ENCODE peak calls at places on chromosomes 7 and 10, in six cellular contexts. T is epithelial cell of esophagus, A is sigmoid colon, P is SK-N-SH, D is nephron progenitor cell, J is Calu3. Q is an unnamed sample.

GRCh38 chr10:105063796-105064195 is 422.7 kb downstream of the SORCS3 start:
- DNase-seq in J (peak), A (no peak), D (peak), P (peak), T (peak), Q (peak)

GRCh38 chr10:119644215-119644826 is 6.9 kb upstream of the BAG3 start:
- DNase-seq in P (no peak), A (no peak), T (no peak), J (no peak), D (peak), Q (peak)

GRCh38 chr7:137923380-137923779 is 76.6 kb upstream of the DGKI start:
- DNase-seq in T (peak), A (no peak), D (no peak), P (no peak), J (no peak), Q (no peak)

GRCh38 chr7:31562002-31562401 is 48.1 kb downstream of the ITPRID1 start:
- DNase-seq in T (no peak), D (no peak), J (no peak), A (no peak), P (no peak), Q (no peak)

GRCh38 chr7:15648461-15648961 is 38.0 kb downstream of the MEOX2 start:
- DNase-seq in A (no peak), P (no peak), D (no peak), T (peak), J (peak), Q (no peak)

GRCh38 chr7:103487419-103487818 is 41.4 kb upstream of the SLC26A5 start:
- DNase-seq in T (no peak), J (no peak), P (no peak), D (no peak), A (no peak), Q (no peak)

GRCh38 chr10:101287922-101288638 is 58.8 kb upstream of the LBX1 start:
- DNase-seq in P (peak), J (no peak), D (peak), A (no peak), T (no peak), Q (peak)

GRCh38 chr10:128952856-128953255 is 514.2 kb upstream of the MGMT start:
- DNase-seq in A (no peak), T (no peak), D (no peak), P (no peak), J (no peak), Q (no peak)

GRCh38 chr10:73585223-73585784 is 5.8 kb downstream of the USP54 start:
- DNase-seq in J (no peak), P (no peak), A (no peak), T (peak), D (no peak), Q (no peak)

GRCh38 chr10:7484456-7485266 is 73.8 kb upstream of the SFMBT2 start:
- DNase-seq in A (no peak), J (no peak), D (peak), P (peak), T (no peak), Q (no peak)

GRCh38 chr7:155985518-155986427 is 173.5 kb upstream of the SHH start:
- DNase-seq in T (no peak), P (no peak), A (peak), J (no peak), D (no peak), Q (no peak)

GRCh38 chr7:148650232-148650858 is 48.4 kb upstream of the CUL1 start:
- DNase-seq in D (no peak), J (no peak), P (no peak), T (peak), A (no peak), Q (no peak)

GRCh38 chr7:84548366-84549085 is 353.9 kb upstream of the SEMA3A start:
- DNase-seq in P (no peak), D (no peak), A (no peak), J (no peak), T (no peak), Q (no peak)

GRCh38 chr7:43528581-43529354 is 54.1 kb upstream of the STK17A start:
- DNase-seq in A (no peak), D (no peak), J (no peak), T (no peak), P (no peak), Q (no peak)

GRCh38 chr10:111093741-111094380 is 17.0 kb downstream of the ADRA2A start:
- DNase-seq in A (no peak), P (no peak), T (peak), J (no peak), D (no peak), Q (no peak)

GRCh38 chr7:66669088-66669487 is 40.4 kb downstream of the KCTD7 start:
- DNase-seq in P (no peak), D (no peak), J (no peak), A (no peak), T (no peak), Q (no peak)

GRCh38 chr10:31129880-31130405 is 98.3 kb upstream of the ZNF438 start:
- DNase-seq in J (no peak), P (no peak), A (peak), T (no peak), D (no peak), Q (no peak)

GRCh38 chr10:122688293-122688989 is 11.2 kb downstream of the C10orf120 start:
- DNase-seq in T (peak), P (no peak), J (no peak), A (no peak), D (no peak), Q (no peak)

GRCh38 chr10:48762104-48763042 is 77.7 kb downstream of the WDFY4 start:
- DNase-seq in T (no peak), P (no peak), J (no peak), A (no peak), D (no peak), Q (no peak)

GRCh38 chr7:106371629-106372028 is 86.8 kb upstream of the NAMPT start:
- DNase-seq in A (no peak), J (no peak), P (no peak), D (no peak), T (no peak), Q (no peak)

GRCh38 chr7:82317257-82317721 is 126.3 kb downstream of the CACNA2D1 start:
- DNase-seq in J (no peak), T (no peak), D (no peak), P (no peak), A (no peak), Q (no peak)

GRCh38 chr7:85719981-85720963 is 533.4 kb upstream of the SEMA3D start:
- DNase-seq in P (no peak), T (peak), A (no peak), D (no peak), J (no peak), Q (no peak)

GRCh38 chr7:14233026-14233897 is 243.8 kb upstream of the ETV1 start:
- DNase-seq in T (peak), A (no peak), P (no peak), J (peak), D (peak), Q (no peak)

GRCh38 chr7:80659120-80660055 is 20.9 kb downstream of the CD36 start:
- DNase-seq in T (peak), D (no peak), A (no peak), P (peak), J (no peak), Q (no peak)
- TF ChIP-seq CTCF in T (peak), D (peak), A (peak), P (peak), J (no peak), Q (peak)

GRCh38 chr7:121352323-121352722 is 23.5 kb downstream of the WNT16 start:
- DNase-seq in T (no peak), J (no peak), D (no peak), A (no peak), P (no peak), Q (no peak)

DNA sequence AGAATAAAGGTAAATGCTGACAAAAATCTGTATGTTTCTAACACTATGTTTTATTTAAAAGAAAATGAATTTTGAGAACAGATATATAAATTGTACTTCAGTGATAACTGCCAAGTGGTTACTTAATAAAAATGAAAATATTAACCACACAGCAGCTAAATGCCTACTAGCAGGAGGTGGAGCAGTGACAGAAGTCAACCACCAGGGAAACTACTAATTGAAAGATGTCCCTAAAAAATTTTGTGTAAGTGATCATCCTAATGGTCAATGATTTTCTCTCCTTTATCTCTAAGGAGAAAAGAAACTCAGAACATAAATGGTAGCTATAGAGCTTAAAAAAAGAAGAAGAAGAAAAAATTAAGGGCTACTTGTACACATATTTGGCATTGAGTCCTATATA is 22.9 kb downstream of the WNT16 start:
- DNase-seq in J (no peak), D (no peak), T (no peak), A (no peak), P (no peak), Q (no peak)
- TF ChIP-seq CTCF in J (no peak), D (peak), T (no peak), A (no peak), P (peak), Q (peak)

GRCh38 chr7:20331231-20331880 is 656 bp downstream of the ITGB8 start:
- DNase-seq in J (no peak), T (peak), D (peak), A (peak), P (peak), Q (peak)
- TF ChIP-seq CTCF in J (no peak), T (no peak), D (no peak), A (no peak), P (peak), Q (peak)

GRCh38 chr7:22488643-22489462 is 11.1 kb downstream of the STEAP1B start:
- DNase-seq in J (peak), A (peak), P (peak), T (peak), D (peak), Q (peak)
- TF ChIP-seq CTCF in J (peak), A (no peak), P (peak), T (peak), D (peak), Q (peak)

DNA sequence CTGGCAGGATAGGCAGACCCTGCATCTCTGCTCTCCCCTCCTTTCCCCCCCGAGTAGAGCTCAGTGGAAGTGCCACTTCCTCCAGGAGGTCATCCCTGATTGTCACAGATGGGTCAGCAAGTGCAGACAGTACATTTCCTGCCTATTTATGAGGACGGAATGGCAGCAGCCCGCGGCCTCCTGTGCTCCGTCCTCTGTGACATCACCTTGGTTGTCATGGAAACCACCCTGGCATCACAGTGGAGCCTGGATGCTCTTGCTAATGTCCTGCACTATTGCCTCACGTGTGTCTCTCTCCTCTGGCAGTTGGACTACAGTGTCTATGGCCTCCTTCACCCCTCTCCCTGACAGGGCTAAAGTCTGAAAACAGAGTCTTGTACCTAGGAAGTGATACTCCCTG is 148.6 kb downstream of the SH3PXD2A start:
- DNase-seq in A (no peak), P (peak), J (no peak), T (no peak), D (no peak), Q (peak)
- TF ChIP-seq CTCF in A (no peak), P (no peak), J (no peak), T (no peak), D (no peak), Q (no peak)